ENCODE peak calls at places on chromosome 7, in four cellular contexts. U is frontal cortex, B is SK-MEL-5, C is MCF 10A. R is an unnamed sample.

GRCh38 chr7:84946549-84946948 is 240.3 kb downstream of the SEMA3D start:
- DNase-seq in U (no peak), B (no peak), C (no peak), R (no peak)

GRCh38 chr7:42372498-42372897 is 135.5 kb upstream of the GLI3 start:
- DNase-seq in U (no peak), B (no peak), C (no peak), R (no peak)

GRCh38 chr7:74454059-74454947 is 597 bp downstream of the GTF2IRD1 start:
- DNase-seq in U (no peak), B (no peak), C (no peak), R (no peak)

GRCh38 chr7:149544028-149544427 is 46.4 kb upstream of the ZNF746 start:
- DNase-seq in U (no peak), B (no peak), C (no peak), R (no peak)

GRCh38 chr7:99789441-99790070 is 5.6 kb upstream of the CYP3A4 start:
- DNase-seq in U (no peak), B (no peak), C (no peak), R (no peak)

GRCh38 chr7:41378156-41378555 is 324.7 kb downstream of the INHBA start:
- DNase-seq in U (no peak), B (no peak), C (no peak), R (no peak)

GRCh38 chr7:157612664-157613561 is 276.1 kb downstream of the DNAJB6 start:
- DNase-seq in U (no peak), B (no peak), C (no peak), R (no peak)

GRCh38 chr7:74483402-74484336 is 30.0 kb downstream of the GTF2IRD1 start:
- DNase-seq in U (no peak), B (no peak), C (peak), R (peak)

GRCh38 chr7:19565602-19566001 is 143.2 kb downstream of the POLR1F start:
- DNase-seq in U (no peak), B (no peak), C (no peak), R (no peak)

R was measured in H4.